ENCODE peak calls at places on chromosomes 16 and 17, in four cellular contexts. X is astrocyte, N is WERI-Rb-1, V is RWPE2. L is an unnamed sample.

GRCh38 chr17:74271902-74272563 is 2.0 kb upstream of the DNAI2 start:
- DNase-seq in X (peak; percentile 63), N (no peak), V (no peak), L (no peak)

GRCh38 chr16:86027366-86028126 is 128.6 kb downstream of the IRF8 start:
- DNase-seq in X (no peak), N (no peak), V (peak; percentile 15), L (peak; percentile 61)

GRCh38 chr16:60230666-60231065 is 1496.5 kb upstream of the GOT2 start:
- DNase-seq in X (peak; percentile 2), N (no peak), V (no peak), L (no peak)

GRCh38 chr17:45425125-45425983 is 7.3 kb downstream of the ARHGAP27 start:
- DNase-seq in X (peak; percentile 35), N (peak; percentile 96), V (peak; percentile 92), L (no peak)

GRCh38 chr16:21253470-21253869 is 20.0 kb downstream of the ANKS4B start:
- DNase-seq in X (no peak), N (no peak), V (no peak), L (no peak)

GRCh38 chr16:88924834-88925539 is 52.0 kb downstream of the CBFA2T3 start:
- DNase-seq in X (peak; percentile 62), N (no peak), V (no peak), L (peak; percentile 73)

GRCh38 chr16:12062343-12063003 is 85.9 kb downstream of the SNX29 start:
- DNase-seq in X (peak; percentile 80), N (no peak), V (no peak), L (no peak)

GRCh38 chr16:70770291-70770967 is 30.5 kb downstream of the VAC14 start:
- DNase-seq in X (no peak), N (peak; percentile 27), V (no peak), L (no peak)

GRCh38 chr17:5785343-5785742 is 201.0 kb upstream of the NLRP1 start:
- DNase-seq in X (peak; percentile 75), N (no peak), V (no peak), L (no peak)

GRCh38 chr16:12319464-12320030 is 343.0 kb downstream of the SNX29 start:
- DNase-seq in X (no peak), N (no peak), V (no peak), L (no peak)

GRCh38 chr16:80623376-80623775 is 82.6 kb downstream of the DYNLRB2 start:
- DNase-seq in X (peak; percentile 51), N (no peak), V (no peak), L (no peak)

GRCh38 chr17:67520282-67520906 is 143.3 kb downstream of the PITPNC1 start:
- DNase-seq in X (peak; percentile 64), N (no peak), V (no peak), L (peak; percentile 52)

GRCh38 chr17:65231086-65231485 is 93.9 kb downstream of the RGS9 start:
- DNase-seq in X (no peak), N (no peak), V (no peak), L (no peak)

GRCh38 chr17:33640629-33641028 is 347.5 kb upstream of the ASIC2 start:
- DNase-seq in X (no peak), N (no peak), V (no peak), L (no peak)

GRCh38 chr16:1941924-1942809 is 832 bp downstream of the MSRB1 start:
- DNase-seq in X (no peak), N (no peak), V (peak; percentile 57), L (no peak)

GRCh38 chr16:31464781-31465260 is 5.5 kb downstream of the ARMC5 start:
- DNase-seq in X (no peak), N (no peak), V (no peak), L (no peak)

GRCh38 chr17:60573139-60573975 is 26.6 kb upstream of the PPM1D start:
- DNase-seq in X (peak; percentile 89), N (no peak), V (no peak), L (no peak)

GRCh38 chr17:47703191-47703591 is 9.2 kb downstream of the TBKBP1 start:
- DNase-seq in X (no peak), N (no peak), V (peak; percentile 51), L (peak; percentile 68)

GRCh38 chr16:12575288-12575687 is 228.4 kb downstream of the CPPED1 start:
- DNase-seq in X (no peak), N (no peak), V (no peak), L (peak; percentile 30)

GRCh38 chr16:66516808-66517585 is 32.9 kb downstream of the TK2 start:
- DNase-seq in X (peak; percentile 98), N (no peak), V (peak; percentile 97), L (peak; percentile 96)

GRCh38 chr16:66516172-66516807 is 33.6 kb downstream of the TK2 start:
- DNase-seq in X (no peak), N (no peak), V (no peak), L (no peak)

GRCh38 chr16:66512589-66513404 is 37.1 kb downstream of the TK2 start:
- DNase-seq in X (peak; percentile 29), N (no peak), V (no peak), L (peak; percentile 10)

GRCh38 chr16:66517586-66518263 is 32.2 kb downstream of the TK2 start:
- DNase-seq in X (no peak), N (no peak), V (no peak), L (peak; percentile 54)

GRCh38 chr16:66515543-66516171 is 34.3 kb downstream of the TK2 start:
- DNase-seq in X (peak; percentile 74), N (no peak), V (no peak), L (peak; percentile 46)
- TF ChIP-seq CTCF in X (peak; percentile 60), N (no peak), V (peak; percentile 66), L (peak; percentile 35)

GRCh38 chr16:15955425-15955824 is 6.0 kb downstream of the ABCC1 start:
- DNase-seq in X (no peak), N (no peak), V (no peak), L (no peak)
- TF ChIP-seq CTCF in X (no peak), N (no peak), V (no peak), L (no peak)

GRCh38 chr17:39246274-39246673 is 20.5 kb upstream of the STAC2 start:
- DNase-seq in X (no peak), N (no peak), V (no peak), L (no peak)
- TF ChIP-seq CTCF in X (no peak), N (peak; percentile 9), V (no peak), L (peak; percentile 8)

GRCh38 chr16:723695-724094 is 2.5 kb downstream of the CCDC78 start:
- DNase-seq in X (no peak), N (no peak), V (no peak), L (no peak)
- TF ChIP-seq CTCF in X (no peak), N (no peak), V (no peak), L (no peak)

L was measured in Peyer's patch.